ENCODE peak calls at places on chromosomes 1 and 21, in six cellular contexts. R is HCT116, B is WTC11, D is prostate gland, Y is GM13977, E is heart left ventricle. K is an unnamed sample.

GRCh38 chr1:222167111-222167510 is 380.8 kb downstream of the HHIPL2 start:
- DNase-seq in E (no peak), R (peak; percentile 35), Y (peak; percentile 22), B (peak; percentile 64), D (peak; percentile 20), K (peak; percentile 29)

GRCh38 chr1:215226755-215227154 is 144.2 kb downstream of the KCNK2 start:
- DNase-seq in E (no peak), Y (no peak), R (no peak), B (no peak), D (no peak), K (no peak)

GRCh38 chr1:208332774-208333126 is 88.6 kb upstream of the PLXNA2 start:
- DNase-seq in D (no peak), E (no peak), B (no peak), R (no peak), Y (no peak), K (no peak)

GRCh38 chr1:77354536-77354935 is 72.7 kb downstream of the AK5 start:
- DNase-seq in E (no peak), R (no peak), D (no peak), Y (no peak), B (no peak), K (no peak)

GRCh38 chr1:31588751-31589515 is 12.6 kb downstream of the TINAGL1 start:
- DNase-seq in B (peak; percentile 56), R (no peak), D (no peak), Y (no peak), E (peak; percentile 68), K (no peak)

GRCh38 chr1:61287014-61287413 is 204.7 kb downstream of the NFIA start:
- DNase-seq in B (no peak), D (no peak), R (no peak), E (no peak), Y (no peak), K (no peak)

GRCh38 chr1:9078949-9079500 is 9.6 kb upstream of the SLC2A5 start:
- DNase-seq in E (no peak), D (no peak), B (no peak), R (no peak), Y (no peak), K (no peak)

GRCh38 chr1:160359559-160360226 is 7.2 kb upstream of the NHLH1 start:
- DNase-seq in R (no peak), Y (no peak), E (no peak), B (no peak), D (no peak), K (no peak)

GRCh38 chr1:14889937-14890440 is 263.6 kb upstream of the TMEM51 start:
- DNase-seq in D (no peak), B (no peak), Y (no peak), E (no peak), R (no peak), K (no peak)

GRCh38 chr1:16048573-16049189 is 5.1 kb downstream of the CLCNKB start:
- DNase-seq in R (no peak), Y (no peak), D (peak; percentile 41), E (peak; percentile 44), B (peak; percentile 98), K (no peak)

GRCh38 chr1:177256153-177256814 is 85.5 kb downstream of the BRINP2 start:
- DNase-seq in E (peak; percentile 60), Y (peak; percentile 44), D (peak; percentile 32), R (no peak), B (peak; percentile 83), K (peak; percentile 46)

GRCh38 chr1:153194331-153195050 is 8.7 kb upstream of the LELP1 start:
- DNase-seq in B (no peak), E (no peak), Y (no peak), D (no peak), R (no peak), K (no peak)

GRCh38 chr1:173009597-173009996 is 41.1 kb downstream of the TNFSF18 start:
- DNase-seq in D (no peak), R (no peak), E (peak; percentile 16), Y (no peak), B (no peak), K (no peak)

GRCh38 chr1:158087320-158087927 is 93.3 kb upstream of the CD1D start:
- DNase-seq in D (peak; percentile 37), R (peak; percentile 70), E (peak; percentile 50), Y (peak; percentile 81), B (peak; percentile 87), K (peak; percentile 75)

GRCh38 chr1:111723091-111723806 is 15.9 kb downstream of the INKA2 start:
- DNase-seq in D (no peak), Y (no peak), E (no peak), B (no peak), R (no peak), K (no peak)

GRCh38 chr1:160404094-160404493 is 3.7 kb downstream of the VANGL2 start:
- DNase-seq in Y (no peak), D (no peak), E (no peak), R (no peak), B (no peak), K (no peak)

GRCh38 chr1:208090776-208091291 is 153.3 kb downstream of the PLXNA2 start:
- DNase-seq in D (no peak), R (no peak), E (no peak), B (no peak), Y (no peak), K (no peak)

GRCh38 chr1:198726455-198726854 is 87.6 kb downstream of the PTPRC start:
- DNase-seq in Y (no peak), D (no peak), B (no peak), R (no peak), E (no peak), K (no peak)

GRCh38 chr1:45512641-45513054 is 9.0 kb downstream of the PRDX1 start:
- DNase-seq in Y (peak; percentile 58), D (peak; percentile 67), R (peak; percentile 61), B (peak; percentile 67), E (peak; percentile 54), K (peak; percentile 64)

GRCh38 chr21:45640001-45640887 is 3.3 kb upstream of the PCBP3 start:
- DNase-seq in B (no peak), D (no peak), Y (peak; percentile 24), E (no peak), R (no peak), K (no peak)

GRCh38 chr21:16117851-16118592 is 388.2 kb downstream of the USP25 start:
- DNase-seq in B (no peak), R (no peak), Y (no peak), D (no peak), E (no peak), K (no peak)

GRCh38 chr1:31782766-31783410 is 18.7 kb upstream of the ADGRB2 start:
- DNase-seq in Y (no peak), B (no peak), D (no peak), R (no peak), E (no peak), K (no peak)

GRCh38 chr1:40385437-40386310 is 12.1 kb downstream of the SMAP2 start:
- DNase-seq in E (no peak), Y (peak; percentile 60), R (no peak), D (no peak), B (no peak), K (peak; percentile 52)

GRCh38 chr1:110150330-110151174 is at the start of gene SLC6A17:
- DNase-seq in R (peak; percentile 65), E (no peak), D (no peak), Y (no peak), B (peak; percentile 63), K (no peak)
- TF ChIP-seq CTCF in R (no peak), E (no peak), D (no peak), Y (no peak), B (no peak), K (no peak)

GRCh38 chr1:150487763-150488115 is 520 bp downstream of the TARS2 start:
- DNase-seq in R (no peak), Y (no peak), E (no peak), D (no peak), B (no peak), K (no peak)

GRCh38 chr1:150479927-150480352 is 7.3 kb upstream of the TARS2 start:
- DNase-seq in R (no peak), E (no peak), D (no peak), Y (no peak), B (no peak), K (no peak)

GRCh38 chr1:150486966-150487762 is at the start of gene TARS2:
- DNase-seq in D (peak; percentile 96), B (peak; percentile 98), Y (peak; percentile 95), E (peak; percentile 96), R (peak; percentile 98), K (peak; percentile 98)

GRCh38 chr1:150484431-150484830 is 2.8 kb upstream of the TARS2 start:
- DNase-seq in E (no peak), B (no peak), Y (no peak), R (no peak), D (no peak), K (no peak)

DNA sequence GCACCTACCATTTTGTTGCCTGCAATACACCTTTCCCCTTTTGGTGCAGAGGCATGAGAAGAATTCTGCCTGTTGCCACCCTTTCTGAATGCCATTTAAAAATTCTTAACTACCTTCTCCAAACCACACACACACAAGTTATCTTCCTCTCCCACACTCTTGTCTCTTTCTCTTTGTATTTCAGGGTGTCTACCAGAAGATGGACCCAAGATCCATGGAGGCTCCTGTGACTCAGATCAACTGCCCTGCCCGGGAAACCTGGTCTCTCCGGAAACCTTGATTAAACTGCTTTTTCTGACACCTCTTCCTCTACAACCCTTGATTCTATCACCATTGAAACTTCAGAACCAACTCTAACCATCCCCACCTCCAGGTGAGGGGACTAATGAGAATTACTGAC is 2.4 kb upstream of the TARS2 start:
- DNase-seq in B (no peak), Y (no peak), E (no peak), R (no peak), D (no peak), K (no peak)
- TF ChIP-seq CTCF in B (no peak), Y (no peak), E (no peak), R (peak; percentile 26), D (no peak), K (no peak)

DNA sequence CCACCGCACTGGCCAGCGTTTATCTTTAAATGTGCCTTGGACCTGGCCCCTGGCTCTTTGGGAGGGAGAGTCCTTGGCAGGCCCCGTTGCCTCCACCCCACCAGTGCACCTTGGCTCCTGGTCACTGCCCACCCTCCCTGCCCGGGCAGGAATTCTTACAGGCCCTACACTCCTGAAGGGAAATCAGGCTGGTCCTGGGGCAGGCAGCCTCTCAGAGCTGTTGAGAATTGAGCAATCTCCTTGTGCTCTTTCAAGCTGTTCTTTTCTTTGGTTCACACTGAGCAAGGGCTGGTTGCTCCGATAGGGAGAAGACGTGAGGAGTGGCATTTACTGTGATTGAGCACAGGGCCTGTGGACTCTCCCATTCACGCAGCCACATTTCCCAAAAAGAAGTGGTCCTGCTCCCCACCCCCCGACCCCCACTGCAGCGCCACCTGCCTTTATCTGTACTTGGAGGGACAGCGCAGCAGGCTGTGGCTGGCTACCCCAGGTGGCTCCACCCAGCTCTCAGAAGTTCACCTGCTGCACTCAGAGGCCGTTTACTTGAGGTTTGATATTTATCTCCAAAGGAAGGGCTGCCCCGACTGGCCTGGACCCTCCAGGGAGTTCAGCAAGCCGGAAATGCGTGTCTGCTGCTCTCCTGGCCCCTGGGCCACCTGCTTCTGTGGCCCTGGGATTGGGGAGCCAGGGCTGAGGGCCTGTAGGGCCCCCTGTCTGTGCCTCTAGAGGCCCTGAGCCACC is 47.8 kb downstream of the SKI start:
- DNase-seq in Y (no peak), B (no peak), E (no peak), D (peak; percentile 31), R (no peak), K (no peak)
- TF ChIP-seq CTCF in Y (no peak), B (no peak), E (no peak), D (peak; percentile 33), R (no peak), K (no peak)

DNA sequence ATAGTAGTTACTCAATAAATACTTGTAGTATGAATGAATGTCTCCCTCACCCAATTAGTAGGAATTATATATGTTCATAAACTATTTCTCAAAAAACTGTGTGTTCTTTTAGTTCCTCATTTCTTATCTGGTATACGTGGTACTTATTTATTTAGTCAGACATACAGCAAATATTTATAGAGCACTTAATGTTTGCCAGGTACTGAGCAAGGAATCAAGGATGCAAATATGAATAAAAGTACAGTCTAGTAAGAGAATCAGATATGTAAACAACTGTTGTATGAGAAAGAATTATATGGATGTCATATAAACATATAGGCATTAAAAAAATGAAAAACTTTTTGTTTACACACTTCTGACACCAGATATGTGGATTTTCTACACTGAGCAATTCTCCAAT is 58.5 kb downstream of the ATF6 start:
- DNase-seq in B (no peak), D (no peak), E (no peak), Y (no peak), R (no peak), K (no peak)
- TF ChIP-seq CTCF in B (no peak), D (no peak), E (no peak), Y (no peak), R (no peak), K (no peak)

K was measured in GM10248.